ENCODE peak calls at places on chromosome 12, in four cellular contexts. J, W, R and C are unnamed samples.

GRCh38 chr12:31578632-31579031 is 12.3 kb downstream of the DENND5B start:
- DNase-seq in J (peak), W (no peak), R (peak), C (no peak)

GRCh38 chr12:45621703-45622102 is 107.8 kb upstream of the ARID2 start:
- DNase-seq in W (no peak), J (no peak), R (no peak), C (no peak)

GRCh38 chr12:95548539-95549391 is 2.5 kb downstream of the USP44 start:
- DNase-seq in W (peak), J (peak), R (peak), C (no peak)

GRCh38 chr12:106030210-106031175 is 108.3 kb downstream of the NUAK1 start:
- DNase-seq in R (peak), W (no peak), J (peak), C (peak)

GRCh38 chr12:1213205-1213604 is 222.2 kb downstream of the ERC1 start:
- DNase-seq in R (no peak), W (no peak), J (no peak), C (no peak)

GRCh38 chr12:80565276-80565675 is 121.2 kb downstream of the PTPRQ start:
- DNase-seq in R (peak), J (no peak), W (no peak), C (no peak)

GRCh38 chr12:26434299-26434915 is 239.0 kb downstream of the SSPN start:
- DNase-seq in R (peak), J (peak), W (peak), C (peak)

GRCh38 chr12:12086331-12086730 is 15.6 kb downstream of the BCL2L14 start:
- DNase-seq in W (peak), R (no peak), J (no peak), C (no peak)

GRCh38 chr12:4251967-4252366 is 21.6 kb upstream of the CCND2 start:
- DNase-seq in W (no peak), J (no peak), R (no peak), C (no peak)

GRCh38 chr12:132776816-132777568 is 15.4 kb upstream of the ANKLE2 start:
- DNase-seq in W (no peak), J (no peak), R (peak), C (no peak)

GRCh38 chr12:52776435-52776834 is 710 bp downstream of the KRT76 start:
- DNase-seq in R (no peak), J (no peak), W (no peak), C (no peak)

GRCh38 chr12:120759591-120760348 is 34.1 kb downstream of the ACADS start:
- DNase-seq in R (no peak), W (no peak), J (no peak), C (no peak)

GRCh38 chr12:459430-460258 is at the start of gene B4GALNT3:
- DNase-seq in R (no peak), J (no peak), W (peak), C (no peak)

GRCh38 chr12:10098762-10099161 is at the start of gene CLEC1A:
- DNase-seq in J (no peak), R (peak), W (no peak), C (no peak)

GRCh38 chr12:113136128-113136989 is 798 bp upstream of the RASAL1 start:
- DNase-seq in J (no peak), R (no peak), W (peak), C (no peak)

GRCh38 chr12:80778005-80778541 is 61.4 kb downstream of the MYF5 start:
- DNase-seq in R (peak), W (peak), J (peak), C (peak)

GRCh38 chr12:125203145-125203765 is 138.0 kb downstream of the AACS start:
- DNase-seq in R (no peak), W (peak), J (no peak), C (no peak)

GRCh38 chr12:131803995-131804521 is 24.1 kb upstream of the MMP17 start:
- DNase-seq in R (peak), W (peak), J (no peak), C (no peak)

GRCh38 chr12:14567311-14568195 is at the start of gene PLBD1:
- DNase-seq in R (peak), J (peak), W (peak), C (no peak)

GRCh38 chr12:32559434-32559833 is 119.7 kb upstream of the DNM1L start:
- DNase-seq in R (peak), W (no peak), J (no peak), C (no peak)

GRCh38 chr12:9149372-9149771 is 33.7 kb upstream of the A2M start:
- DNase-seq in J (no peak), R (no peak), W (no peak), C (no peak)

GRCh38 chr12:112686373-112686772 is 105.2 kb upstream of the RPH3A start:
- DNase-seq in J (peak), R (no peak), W (no peak), C (no peak)

GRCh38 chr12:121227294-121227693 is 17.4 kb downstream of the P2RX4 start:
- DNase-seq in R (no peak), J (no peak), W (peak), C (no peak)

GRCh38 chr12:117091758-117092510 is 7.3 kb downstream of the TESC start:
- DNase-seq in R (no peak), W (no peak), J (no peak), C (no peak)

GRCh38 chr12:11847539-11847938 is 198.1 kb downstream of the ETV6 start:
- DNase-seq in J (no peak), R (no peak), W (no peak), C (no peak)

GRCh38 chr12:21697829-21698630 is 40.4 kb upstream of the LDHB start:
- DNase-seq in R (peak), W (peak), J (peak), C (no peak)

GRCh38 chr12:11713202-11713601 is 63.7 kb downstream of the ETV6 start:
- DNase-seq in R (no peak), W (no peak), J (no peak), C (no peak)

GRCh38 chr12:15599266-15600037 is 189.7 kb downstream of the EPS8 start:
- DNase-seq in R (peak), J (peak), W (no peak), C (peak)

GRCh38 chr12:23887055-23887835 is 62.2 kb downstream of the SOX5 start:
- DNase-seq in R (peak), J (no peak), W (no peak), C (no peak)

GRCh38 chr12:61993734-61994345 is 266.4 kb upstream of the USP15 start:
- DNase-seq in W (peak), J (peak), R (peak), C (no peak)

GRCh38 chr12:67772276-67773169 is 124.0 kb downstream of the DYRK2 start:
- DNase-seq in R (peak), W (no peak), J (no peak), C (no peak)
- H3K4me3 ChIP-seq in R (no peak), W (no peak), J (no peak), C (no peak)

GRCh38 chr12:93005928-93006654 is 77.0 kb upstream of the EEA1 start:
- DNase-seq in R (no peak), W (no peak), J (no peak), C (no peak)
- H3K4me3 ChIP-seq in R (no peak), W (no peak), J (no peak), C (no peak)

GRCh38 chr12:110004598-110004997 is 5.4 kb downstream of the ANKRD13A start:
- DNase-seq in R (no peak), J (no peak), W (no peak), C (no peak)
- H3K4me3 ChIP-seq in R (no peak), J (no peak), W (no peak), C (no peak)

DNA sequence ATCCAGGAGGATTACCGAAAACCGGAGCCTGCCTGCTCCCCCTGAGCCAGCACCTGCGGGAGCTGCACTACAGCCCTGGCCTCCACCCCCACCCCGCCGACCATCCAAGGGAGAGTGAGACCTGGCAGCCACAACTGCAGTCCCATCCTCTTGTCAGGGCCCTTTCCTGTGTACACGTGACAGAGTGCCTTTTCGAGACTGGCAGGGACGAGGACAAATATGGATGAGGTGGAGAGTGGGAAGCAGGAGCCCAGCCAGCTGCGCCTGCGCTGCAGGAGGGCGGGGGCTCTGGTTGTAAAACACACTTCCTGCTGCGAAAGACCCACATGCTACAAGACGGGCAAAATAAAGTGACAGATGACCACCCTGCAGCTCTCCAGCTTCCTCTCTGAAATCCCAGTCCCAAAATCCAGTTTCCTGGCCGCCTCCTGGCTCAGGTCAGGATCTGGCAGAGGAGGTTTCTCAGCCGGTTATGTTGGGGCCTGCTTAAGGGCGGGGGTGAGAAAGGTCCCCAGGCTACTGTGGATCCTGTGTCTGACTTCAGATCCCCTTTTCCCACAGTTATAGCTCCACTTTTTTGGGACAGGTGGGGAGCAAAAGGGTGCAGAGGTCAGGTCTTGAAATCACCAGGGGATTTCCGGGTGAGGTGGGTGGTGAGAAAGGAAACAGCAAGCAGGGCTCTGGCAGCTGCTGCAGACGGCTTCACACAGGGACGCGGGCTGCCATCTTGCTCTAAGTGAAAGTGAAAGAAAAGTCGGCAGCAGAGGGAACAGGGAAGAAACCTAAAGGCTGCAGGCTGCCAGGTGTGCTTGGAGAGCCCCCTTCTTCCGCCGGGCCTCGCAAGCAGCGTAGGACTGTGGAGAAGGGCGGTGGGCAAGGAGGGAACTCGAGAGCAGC is at the start of gene TAPBPL:
- DNase-seq in J (peak), R (peak), W (peak), C (peak)
- H3K4me3 ChIP-seq in J (peak), R (peak), W (peak), C (peak)

GRCh38 chr12:30320561-30320960 is 375.1 kb downstream of the IPO8 start:
- DNase-seq in R (no peak), J (no peak), W (no peak), C (no peak)
- H3K4me3 ChIP-seq in R (no peak), J (no peak), W (no peak), C (no peak)

GRCh38 chr12:49230810-49231209 is 34.1 kb upstream of the TUBA1C start:
- DNase-seq in J (no peak), R (no peak), W (no peak), C (no peak)

GRCh38 chr12:49230176-49230575 is 34.7 kb upstream of the TUBA1C start:
- DNase-seq in W (no peak), R (no peak), J (no peak), C (no peak)

GRCh38 chr12:49233842-49234526 is 30.9 kb upstream of the TUBA1C start:
- DNase-seq in R (no peak), W (peak), J (no peak), C (no peak)

GRCh38 chr12:49231881-49232650 is 32.8 kb upstream of the TUBA1C start:
- DNase-seq in J (no peak), R (no peak), W (no peak), C (no peak)

GRCh38 chr12:49232940-49233841 is 31.7 kb upstream of the TUBA1C start:
- DNase-seq in W (peak), J (no peak), R (peak), C (no peak)
- H3K4me3 ChIP-seq in W (no peak), J (peak), R (peak), C (no peak)

GRCh38 chr12:6338955-6339761 is 2.7 kb downstream of the TNFRSF1A start:
- DNase-seq in W (no peak), R (peak), J (no peak), C (no peak)

GRCh38 chr12:6335451-6336078 is 6.3 kb downstream of the TNFRSF1A start:
- DNase-seq in J (peak), W (peak), R (peak), C (no peak)

GRCh38 chr12:6336079-6336858 is 5.6 kb downstream of the TNFRSF1A start:
- DNase-seq in W (peak), J (peak), R (peak), C (peak)

GRCh38 chr12:6336859-6337744 is 4.8 kb downstream of the TNFRSF1A start:
- DNase-seq in J (no peak), W (no peak), R (no peak), C (no peak)

GRCh38 chr12:6337958-6338406 is 3.9 kb downstream of the TNFRSF1A start:
- DNase-seq in W (no peak), R (peak), J (no peak), C (no peak)
- H3K4me3 ChIP-seq in W (no peak), R (peak), J (peak), C (peak)

GRCh38 chr12:54004841-54005530 is 3.8 kb upstream of the HOXC8 start:
- DNase-seq in W (no peak), R (no peak), J (no peak), C (no peak)
- H3K4me3 ChIP-seq in W (no peak), R (no peak), J (no peak), C (no peak)

GRCh38 chr12:104187446-104188155 is 28.0 kb upstream of the TXNRD1 start:
- DNase-seq in J (no peak), R (no peak), W (no peak), C (no peak)
- H3K4me3 ChIP-seq in J (no peak), R (no peak), W (no peak), C (no peak)